ENCODE peak calls at places on chromosomes 4 and X, in five cellular contexts. L is H1, W is GM12878, Z is HepG2, H is K562. X is an unnamed sample.
A peak's percentile ranks its signal among the peaks of the same experiment; 100 is the strongest.

GRCh38 chr4:41024556-41025491 is 189.5 kb downstream of the APBB2 start:
- DNase-seq in L (no peak), W (no peak), Z (no peak), H (no peak), X (no peak)

GRCh38 chr4:25320374-25321172 is 8.0 kb downstream of the ZCCHC4 start:
- DNase-seq in L (no peak), W (no peak), Z (no peak), H (no peak), X (no peak)

GRCh38 chrX:132480581-132481203 is 8.1 kb downstream of the MBNL3 start:
- DNase-seq in L (no peak), W (peak; percentile 55), Z (peak; percentile 82), H (no peak), X (no peak)

GRCh38 chrX:140933874-140934655 is 68.3 kb upstream of the SPANXB1 start:
- DNase-seq in L (no peak), W (no peak), Z (no peak), H (no peak), X (no peak)

GRCh38 chr4:159077702-159078495 is 25.0 kb upstream of the RAPGEF2 start:
- DNase-seq in L (no peak), W (peak; percentile 77), Z (peak; percentile 32), H (no peak), X (no peak)

GRCh38 chr4:174358823-174359222 is 75.1 kb downstream of the CEP44 start:
- DNase-seq in L (no peak), W (peak; percentile 40), Z (no peak), H (no peak), X (no peak)

GRCh38 chr4:40299704-40300336 is 35.3 kb upstream of the CHRNA9 start:
- DNase-seq in L (no peak), W (no peak), Z (no peak), H (no peak), X (no peak)

GRCh38 chrX:141467442-141467841 is 117.1 kb downstream of the SPANXA1 start:
- DNase-seq in L (no peak), W (no peak), Z (no peak), H (no peak), X (no peak)

GRCh38 chr4:121353213-121353612 is 27.6 kb downstream of the QRFPR start:
- DNase-seq in L (no peak), W (no peak), Z (no peak), H (no peak), X (no peak)

GRCh38 chr4:147768113-147768512 is 36.2 kb downstream of the ARHGAP10 start:
- DNase-seq in L (no peak), W (no peak), Z (no peak), H (no peak), X (no peak)

GRCh38 chrX:153924149-153924861 is 1.8 kb downstream of the ARHGAP4 start:
- DNase-seq in L (no peak), W (no peak), Z (peak; percentile 58), H (peak; percentile 41), X (no peak)

GRCh38 chr4:138348055-138348454 is 105.9 kb upstream of the SLC7A11 start:
- DNase-seq in L (no peak), W (peak; percentile 32), Z (peak; percentile 80), H (no peak), X (no peak)

GRCh38 chr4:184100297-184100885 is 117.3 kb downstream of the ENPP6 start:
- DNase-seq in L (peak; percentile 94), W (no peak), Z (no peak), H (peak; percentile 74), X (no peak)

GRCh38 chr4:169810325-169811323 is 52.9 kb upstream of the HPF1 start:
- DNase-seq in L (no peak), W (peak; percentile 8), Z (peak; percentile 69), H (peak; percentile 63), X (no peak)

GRCh38 chr4:56681158-56681848 is at the start of gene HOPX:
- DNase-seq in L (no peak), W (peak; percentile 13), Z (no peak), H (no peak), X (no peak)

GRCh38 chr4:41628916-41629315 is 91.0 kb downstream of the LIMCH1 start:
- DNase-seq in L (no peak), W (no peak), Z (no peak), H (no peak), X (no peak)

GRCh38 chrX:154013001-154013421 is 6.7 kb downstream of the IRAK1 start:
- DNase-seq in L (no peak), W (no peak), Z (no peak), H (no peak), X (no peak)

GRCh38 chr4:140103676-140104075 is 50.3 kb downstream of the MAML3 start:
- DNase-seq in L (no peak), W (peak; percentile 69), Z (no peak), H (no peak), X (no peak)

GRCh38 chr4:1502976-1503375 is 96.7 kb upstream of the NKX1-1 start:
- DNase-seq in L (peak; percentile 41), W (no peak), Z (no peak), H (no peak), X (peak; percentile 7)

GRCh38 chr4:48388504-48389154 is 47.3 kb downstream of the SLAIN2 start:
- DNase-seq in L (no peak), W (no peak), Z (no peak), H (no peak), X (no peak)

GRCh38 chr4:155787113-155787710 is 28.4 kb downstream of the GUCY1B1 start:
- DNase-seq in L (no peak), W (peak; percentile 19), Z (peak; percentile 28), H (no peak), X (no peak)

GRCh38 chrX:19888419-19888879 is 1.0 kb upstream of the SH3KBP1 start:
- DNase-seq in L (no peak), W (no peak), Z (peak; percentile 78), H (peak; percentile 18), X (no peak)

GRCh38 chr4:80197601-80198444 is 520 bp downstream of the PRDM8 start:
- DNase-seq in L (peak; percentile 73), W (no peak), Z (no peak), H (no peak), X (peak; percentile 61)

DNA sequence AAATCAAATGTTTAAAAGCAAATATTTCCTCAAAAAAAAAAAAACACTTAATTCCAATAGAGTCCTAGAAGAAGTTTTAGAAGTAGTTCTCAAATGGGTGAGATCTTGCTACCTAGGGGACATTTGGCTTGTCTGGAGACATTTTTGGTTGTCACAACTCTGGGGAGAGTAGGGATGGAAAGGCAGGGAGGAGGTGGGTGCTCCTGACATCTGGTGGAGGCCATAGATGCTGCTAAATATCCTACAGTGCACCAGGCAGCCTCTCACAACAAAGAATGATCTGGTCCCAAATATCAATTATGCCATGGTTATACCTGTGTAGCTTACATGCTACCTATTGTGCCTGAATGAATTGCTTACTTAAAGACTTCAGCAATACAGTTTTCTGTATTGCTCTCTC is 46.8 kb downstream of the CPE start:
- DNase-seq in L (no peak), W (no peak), Z (no peak), H (no peak), X (no peak)
- TF ChIP-seq ATF2 in L (no peak), W (no peak), Z (no peak), H (no peak), X (no peak)

GRCh38 chrX:53251307-53251706 is 26.3 kb upstream of the KDM5C start:
- DNase-seq in L (no peak), W (no peak), Z (no peak), H (no peak), X (no peak)
- TF ChIP-seq ATF2 in L (no peak), W (no peak), Z (no peak), H (no peak), X (no peak)

GRCh38 chrX:23435108-23435507 is 100.5 kb downstream of the PTCHD1 start:
- DNase-seq in L (no peak), W (no peak), Z (no peak), H (no peak), X (no peak)

GRCh38 chrX:23436875-23437274 is 102.2 kb downstream of the PTCHD1 start:
- DNase-seq in L (peak; percentile 44), W (no peak), Z (no peak), H (no peak), X (peak; percentile 49)

GRCh38 chrX:23435575-23435974 is 100.9 kb downstream of the PTCHD1 start:
- DNase-seq in L (no peak), W (no peak), Z (no peak), H (no peak), X (peak; percentile 8)

GRCh38 chrX:23434356-23434884 is 99.8 kb downstream of the PTCHD1 start:
- DNase-seq in L (no peak), W (no peak), Z (no peak), H (no peak), X (no peak)
- TF ChIP-seq ATF2 in L (no peak), W (no peak), Z (no peak), H (no peak), X (no peak)

GRCh38 chr4:18935956-18936355 is 914.4 kb upstream of the LCORL start:
- DNase-seq in L (no peak), W (no peak), Z (no peak), H (no peak), X (peak; percentile 9)
- TF ChIP-seq ATF2 in L (no peak), W (no peak), Z (no peak), H (no peak), X (no peak)

GRCh38 chrX:9443327-9443726 is 21.5 kb upstream of the TBL1X start:
- DNase-seq in L (no peak), W (no peak), Z (no peak), H (no peak), X (no peak)

DNA sequence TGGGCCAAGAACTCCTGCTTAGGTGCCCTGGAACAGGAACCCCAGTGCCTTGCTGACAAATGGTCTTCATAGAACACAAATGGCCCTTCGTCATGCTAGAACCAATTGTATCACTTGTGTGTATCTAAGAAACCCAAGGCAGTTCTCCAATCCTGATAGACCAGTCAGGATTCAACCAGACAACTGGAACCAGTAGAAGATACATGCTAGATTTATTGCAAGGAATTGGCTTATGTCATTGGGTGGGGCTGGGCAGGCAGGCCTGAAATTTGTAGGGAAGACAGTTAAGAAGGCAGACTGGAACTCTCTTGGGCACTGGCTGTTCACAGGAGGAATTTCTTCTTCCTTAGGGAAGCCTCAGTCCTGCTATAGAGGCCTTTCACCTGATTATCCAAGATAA is 17.0 kb upstream of the TBL1X start:
- DNase-seq in L (no peak), W (no peak), Z (no peak), H (no peak), X (no peak)
- TF ChIP-seq ATF2 in L (no peak), W (no peak), Z (no peak), H (no peak), X (no peak)

DNA sequence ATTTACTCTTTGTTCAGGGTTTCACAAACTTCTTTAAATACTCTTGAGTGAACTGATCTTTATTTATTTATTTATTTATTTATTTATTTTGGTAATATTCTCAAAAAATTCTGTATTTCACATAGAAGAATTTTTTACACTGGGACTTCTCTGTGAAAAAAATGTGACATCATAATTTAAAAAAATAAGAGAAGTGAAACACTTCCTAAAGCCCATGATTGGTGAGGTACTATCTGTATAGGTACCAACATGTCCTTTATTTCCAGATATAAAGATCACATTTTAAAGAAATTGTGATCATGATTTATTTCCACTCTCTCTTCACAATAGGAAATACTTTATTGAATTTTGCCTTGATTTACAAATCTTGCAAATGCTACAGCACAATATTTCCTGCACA is 497.1 kb downstream of the FAT4 start:
- DNase-seq in L (no peak), W (no peak), Z (no peak), H (no peak), X (no peak)
- TF ChIP-seq ATF2 in L (no peak), W (no peak), Z (no peak), H (no peak), X (no peak)